ENCODE peak calls at places on chromosome 20, in four cellular contexts. One of them, this sample, is unnamed.

GRCh38 chr20:25439328-25439727 is 31.9 kb downstream of the GINS1 start:
- DNase-seq in amniotic stem cell: no peak
- DNase-seq in nephron progenitor cell: no peak
- DNase-seq in A172: no peak
- DNase-seq in this sample: no peak

GRCh38 chr20:63062188-63063140 is 55.7 kb upstream of the BHLHE23 start:
- DNase-seq in amniotic stem cell: no peak
- DNase-seq in nephron progenitor cell: no peak
- DNase-seq in A172: no peak
- DNase-seq in this sample: no peak

GRCh38 chr20:957544-957943 is 41.4 kb upstream of the ANGPT4 start:
- DNase-seq in amniotic stem cell: no peak
- DNase-seq in nephron progenitor cell: no peak
- DNase-seq in A172: no peak
- DNase-seq in this sample: peak

GRCh38 chr20:58349586-58349985 is 39.4 kb upstream of the VAPB start:
- DNase-seq in amniotic stem cell: peak
- DNase-seq in nephron progenitor cell: no peak
- DNase-seq in A172: peak
- DNase-seq in this sample: no peak

GRCh38 chr20:36613974-36614373 is 8.4 kb downstream of the RAB5IF start:
- DNase-seq in amniotic stem cell: no peak
- DNase-seq in nephron progenitor cell: no peak
- DNase-seq in A172: no peak
- DNase-seq in this sample: no peak

GRCh38 chr20:25741088-25741487 is 44.4 kb upstream of the ZNF337 start:
- DNase-seq in amniotic stem cell: no peak
- DNase-seq in nephron progenitor cell: no peak
- DNase-seq in A172: no peak
- DNase-seq in this sample: no peak

GRCh38 chr20:6094565-6094964 is 28.3 kb downstream of the FERMT1 start:
- DNase-seq in amniotic stem cell: no peak
- DNase-seq in nephron progenitor cell: no peak
- DNase-seq in A172: no peak
- DNase-seq in this sample: no peak

GRCh38 chr20:24991897-24992419 is 593 bp downstream of the APMAP start:
- DNase-seq in amniotic stem cell: peak
- DNase-seq in nephron progenitor cell: peak
- DNase-seq in A172: no peak
- DNase-seq in this sample: peak

GRCh38 chr20:54680872-54681297 is 205.5 kb downstream of the DOK5 start:
- DNase-seq in amniotic stem cell: peak
- DNase-seq in nephron progenitor cell: peak
- DNase-seq in A172: peak
- DNase-seq in this sample: peak

GRCh38 chr20:45905505-45906079 is 6.4 kb downstream of the PLTP start:
- DNase-seq in amniotic stem cell: peak
- DNase-seq in nephron progenitor cell: no peak
- DNase-seq in A172: peak
- DNase-seq in this sample: no peak

GRCh38 chr20:58310291-58310782 is 822 bp downstream of the RAB22A start:
- DNase-seq in amniotic stem cell: no peak
- DNase-seq in nephron progenitor cell: no peak
- DNase-seq in A172: peak
- DNase-seq in this sample: no peak

GRCh38 chr20:43658068-43658722 is 8.7 kb upstream of the MYBL2 start:
- DNase-seq in amniotic stem cell: peak
- DNase-seq in nephron progenitor cell: no peak
- DNase-seq in A172: peak
- DNase-seq in this sample: no peak

GRCh38 chr20:49909499-49910339 is 5.6 kb downstream of the SPATA2 start:
- DNase-seq in amniotic stem cell: no peak
- DNase-seq in nephron progenitor cell: peak
- DNase-seq in A172: no peak
- DNase-seq in this sample: peak

GRCh38 chr20:56949318-56949717 is 317.1 kb downstream of the BMP7 start:
- DNase-seq in amniotic stem cell: no peak
- DNase-seq in nephron progenitor cell: no peak
- DNase-seq in A172: no peak
- DNase-seq in this sample: peak

This sample was measured in SK-MEL-5.